ENCODE peak calls at places on chromosome 14, in seven cellular contexts. K, O, V, N, C, Y and T are unnamed samples.

GRCh38 chr14:51331651-51332367 is 91.8 kb downstream of the TMX1 start:
- DNase-seq in K (no peak), O (no peak), V (no peak), N (no peak), C (no peak), Y (no peak), T (no peak)

GRCh38 chr14:28303248-28303647 is 463.3 kb upstream of the FOXG1 start:
- DNase-seq in K (no peak), O (no peak), V (no peak), N (no peak), C (no peak), Y (no peak), T (no peak)

GRCh38 chr14:84144166-84144565 is 1385.8 kb upstream of the FLRT2 start:
- DNase-seq in K (peak; percentile 28), O (no peak), V (no peak), N (no peak), C (no peak), Y (no peak), T (no peak)

GRCh38 chr14:70789961-70790360 is 19.4 kb downstream of the MAP3K9 start:
- DNase-seq in K (no peak), O (no peak), V (no peak), N (no peak), C (no peak), Y (no peak), T (no peak)

GRCh38 chr14:75315143-75315542 is 36.5 kb downstream of the FOS start:
- DNase-seq in K (peak; percentile 52), O (no peak), V (no peak), N (no peak), C (peak; percentile 58), Y (no peak), T (no peak)

GRCh38 chr14:92650581-92651105 is 97.8 kb downstream of the LGMN start:
- DNase-seq in K (no peak), O (no peak), V (no peak), N (no peak), C (no peak), Y (no peak), T (no peak)

GRCh38 chr14:52267501-52268190 is at the start of gene PTGDR:
- DNase-seq in K (no peak), O (no peak), V (no peak), N (peak; percentile 23), C (peak; percentile 33), Y (no peak), T (peak; percentile 24)

GRCh38 chr14:92254786-92255185 is 68.2 kb upstream of the SLC24A4 start:
- DNase-seq in K (peak; percentile 45), O (peak; percentile 22), V (no peak), N (no peak), C (peak; percentile 56), Y (no peak), T (no peak)

GRCh38 chr14:96082420-96083300 is 43.5 kb downstream of the C14orf132 start:
- DNase-seq in K (no peak), O (no peak), V (no peak), N (no peak), C (no peak), Y (no peak), T (no peak)

GRCh38 chr14:90445011-90445410 is 48.2 kb downstream of the CALM1 start:
- DNase-seq in K (no peak), O (no peak), V (no peak), N (no peak), C (no peak), Y (no peak), T (no peak)

GRCh38 chr14:90443161-90444076 is 46.6 kb downstream of the CALM1 start:
- DNase-seq in K (no peak), O (no peak), V (no peak), N (no peak), C (no peak), Y (no peak), T (no peak)

GRCh38 chr14:90444077-90444696 is 47.4 kb downstream of the CALM1 start:
- DNase-seq in K (no peak), O (no peak), V (no peak), N (no peak), C (no peak), Y (peak; percentile 48), T (no peak)

GRCh38 chr14:90447720-90448497 is 51.1 kb downstream of the CALM1 start:
- DNase-seq in K (no peak), O (no peak), V (no peak), N (no peak), C (no peak), Y (no peak), T (no peak)

GRCh38 chr14:90446405-90446804 is 49.6 kb downstream of the CALM1 start:
- DNase-seq in K (no peak), O (no peak), V (no peak), N (no peak), C (no peak), Y (no peak), T (no peak)
- H3K27ac ChIP-seq in K (no peak overlapping the region), O (no peak overlapping the region), V (no peak overlapping the region), N (no peak overlapping the region), C (no peak overlapping the region), Y (no peak overlapping the region), T (no peak overlapping the region)

DNA sequence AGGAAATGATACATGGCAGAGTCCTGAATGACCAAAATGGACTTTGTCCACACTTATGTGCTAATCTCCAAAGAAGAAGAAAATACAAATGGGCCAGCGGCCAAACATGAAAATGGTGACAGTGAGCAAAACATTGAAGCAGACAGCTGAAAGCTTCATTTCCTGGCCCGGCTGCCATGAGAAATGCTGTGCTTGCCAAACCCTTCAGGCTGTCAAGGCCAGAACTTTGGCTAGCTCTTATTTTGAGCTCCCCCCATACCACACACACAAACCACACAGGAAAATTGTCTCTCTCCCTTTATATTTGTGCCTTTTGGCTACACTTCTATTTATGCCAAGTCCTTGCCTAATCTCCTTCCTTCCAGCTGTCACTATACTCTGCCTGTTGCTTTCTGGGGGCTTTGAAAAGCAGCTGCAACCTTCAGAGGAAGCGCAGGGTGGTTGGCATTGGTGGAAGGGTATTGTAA is 323.8 kb downstream of the RAD51B start:
- DNase-seq in K (peak; percentile 36), O (peak; percentile 40), V (no peak), N (no peak), C (peak; percentile 83), Y (peak; percentile 90), T (no peak)
- H3K27ac ChIP-seq in K (peak overlapping the region; percentile 47), O (peak overlapping the region; percentile 86), V (no peak overlapping the region), N (no peak overlapping the region), C (peak overlapping the region; percentile 61), Y (peak overlapping the region; percentile 89), T (no peak overlapping the region)

DNA sequence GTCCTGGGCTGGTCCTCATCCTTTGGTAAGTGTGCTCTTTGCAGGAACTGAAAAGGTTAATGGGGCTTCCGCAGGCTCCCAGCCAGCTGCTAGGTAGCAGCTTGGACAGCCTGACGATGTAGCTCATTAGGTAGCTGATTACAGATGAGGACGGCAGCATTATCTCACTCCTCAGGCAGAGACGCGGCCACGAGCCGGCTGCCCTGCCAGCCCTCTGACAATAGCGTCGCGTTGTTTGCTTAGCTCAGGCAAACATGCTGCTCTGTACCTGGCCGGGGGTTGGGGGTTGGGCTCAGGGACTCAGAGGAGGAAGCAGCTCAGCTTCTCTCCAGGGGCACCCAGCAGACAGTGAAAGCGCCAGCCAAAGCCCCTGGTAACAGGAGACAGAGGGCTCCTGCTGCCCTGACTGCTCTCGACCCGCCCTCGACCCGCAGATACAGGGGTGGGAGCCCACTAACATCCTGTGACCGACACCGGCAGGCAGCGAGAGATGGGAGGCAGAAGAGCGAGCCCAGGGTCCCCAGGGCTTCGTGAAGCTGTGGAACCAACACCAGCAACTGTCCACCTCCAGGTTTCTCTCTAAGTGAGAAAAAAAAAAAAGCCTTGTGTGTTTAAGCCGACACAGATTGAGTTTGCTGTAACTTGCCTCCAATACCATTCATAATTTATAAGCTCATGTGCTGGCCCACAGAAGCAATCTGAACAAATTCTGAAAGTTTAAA is 53.4 kb upstream of the DLK1 start:
- DNase-seq in K (no peak), O (no peak), V (no peak), N (no peak), C (no peak), Y (no peak), T (no peak)
- H3K27ac ChIP-seq in K (no peak overlapping the region), O (no peak overlapping the region), V (no peak overlapping the region), N (no peak overlapping the region), C (no peak overlapping the region), Y (no peak overlapping the region), T (no peak overlapping the region)

GRCh38 chr14:101559624-101560533 is 1.4 kb upstream of the DIO3 start:
- DNase-seq in K (peak; percentile 3), O (no peak), V (no peak), N (no peak), C (no peak), Y (no peak), T (no peak)
- H3K27ac ChIP-seq in K (no peak overlapping the region), O (peak overlapping the region; percentile 78), V (no peak overlapping the region), N (no peak overlapping the region), C (no peak overlapping the region), Y (peak overlapping the region; percentile 17), T (no peak overlapping the region)

GRCh38 chr14:63493246-63493645 is 49.9 kb downstream of the PPP2R5E start:
- DNase-seq in K (peak; percentile 33), O (no peak), V (no peak), N (no peak), C (no peak), Y (no peak), T (no peak)
- H3K27ac ChIP-seq in K (no peak overlapping the region), O (no peak overlapping the region), V (no peak overlapping the region), N (no peak overlapping the region), C (no peak overlapping the region), Y (no peak overlapping the region), T (no peak overlapping the region)

DNA sequence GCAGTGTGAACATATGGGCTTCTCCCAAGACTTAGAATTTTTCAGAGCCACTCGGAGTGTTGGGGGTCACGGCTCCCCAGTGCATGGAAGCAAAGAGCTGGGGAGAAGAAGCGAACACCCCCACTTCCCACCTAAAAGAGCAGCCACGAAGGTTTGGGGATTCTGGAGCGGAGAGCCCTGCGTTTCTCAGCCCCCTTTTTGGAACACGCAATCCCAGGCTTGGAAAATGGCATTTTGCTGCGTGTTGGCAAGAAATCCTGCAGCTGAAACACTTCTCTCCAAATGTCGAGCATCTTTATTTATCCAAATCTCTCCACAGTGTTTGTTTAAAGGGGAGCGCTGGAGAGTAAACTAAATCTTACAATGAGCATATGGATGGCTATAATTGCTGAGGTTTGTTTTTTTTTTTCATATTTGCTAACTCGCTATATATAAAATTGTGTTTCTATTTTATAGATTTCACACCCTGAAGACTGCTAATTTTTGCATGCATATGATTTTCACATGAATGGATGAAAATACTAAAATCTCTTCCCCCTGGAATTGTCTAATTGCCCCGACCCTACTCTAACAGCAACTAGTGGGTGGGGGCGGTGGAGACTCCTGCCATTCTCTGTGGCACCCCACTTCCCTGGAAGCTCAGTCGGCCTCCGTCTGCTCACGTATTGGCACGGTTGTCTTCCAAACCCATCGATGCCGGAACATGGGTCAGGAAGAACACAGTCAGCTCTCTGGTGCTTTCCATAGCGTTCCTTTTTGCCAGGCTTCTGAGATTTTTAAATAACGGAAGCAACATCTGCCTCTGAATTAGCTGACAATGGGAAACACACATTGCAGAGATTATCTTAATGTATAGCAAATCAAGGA is 120.5 kb downstream of the GCH1 start:
- DNase-seq in K (no peak), O (no peak), V (no peak), N (no peak), C (no peak), Y (no peak), T (no peak)
- H3K27ac ChIP-seq in K (peak overlapping the region; percentile 32), O (no peak overlapping the region), V (no peak overlapping the region), N (no peak overlapping the region), C (peak overlapping the region; percentile 98), Y (no peak overlapping the region), T (no peak overlapping the region)